ENCODE peak calls at places on chromosomes 16 and 17, in five cellular contexts. S is cardiac fibroblast, J is AG09309, P is GM23338, K is thyroid gland. F is an unnamed sample.

GRCh38 chr17:4229627-4230026 is 34.2 kb downstream of the ANKFY1 start:
- DNase-seq in S (peak; percentile 77), J (peak; percentile 29), P (no peak), K (peak; percentile 39), F (no peak)

GRCh38 chr17:38559025-38559879 is 46.5 kb downstream of the SRCIN1 start:
- DNase-seq in S (peak; percentile 73), J (no peak), P (peak; percentile 97), K (peak; percentile 92), F (peak; percentile 97)

GRCh38 chr17:45428050-45428953 is 4.4 kb downstream of the ARHGAP27 start:
- DNase-seq in S (peak; percentile 68), J (no peak), P (peak; percentile 85), K (peak; percentile 80), F (peak; percentile 88)

GRCh38 chr17:1467258-1467657 is 11.2 kb upstream of the CRK start:
- DNase-seq in S (no peak), J (no peak), P (no peak), K (no peak), F (no peak)

GRCh38 chr16:22213801-22214200 is 7.7 kb downstream of the EEF2K start:
- DNase-seq in S (no peak), J (no peak), P (no peak), K (no peak), F (no peak)

GRCh38 chr17:57954421-57955182 is 610 bp downstream of the CUEDC1 start:
- DNase-seq in S (peak; percentile 69), J (no peak), P (peak; percentile 82), K (peak; percentile 70), F (no peak)

GRCh38 chr16:30956601-30957455 is 726 bp upstream of the SETD1A start:
- DNase-seq in S (peak; percentile 91), J (no peak), P (peak; percentile 93), K (peak; percentile 75), F (peak; percentile 91)

GRCh38 chr17:72599891-72600290 is 479.1 kb downstream of the SOX9 start:
- DNase-seq in S (no peak), J (no peak), P (no peak), K (no peak), F (no peak)

GRCh38 chr17:80857721-80858171 is 133.9 kb upstream of the CHMP6 start:
- DNase-seq in S (no peak), J (no peak), P (no peak), K (no peak), F (no peak)

GRCh38 chr17:80858301-80859003 is 133.2 kb upstream of the CHMP6 start:
- DNase-seq in S (no peak), J (no peak), P (no peak), K (no peak), F (no peak)

GRCh38 chr17:80860703-80861359 is 130.8 kb upstream of the CHMP6 start:
- DNase-seq in S (no peak), J (no peak), P (no peak), K (no peak), F (no peak)

GRCh38 chr17:80860101-80860671 is 131.5 kb upstream of the CHMP6 start:
- DNase-seq in S (no peak), J (no peak), P (no peak), K (no peak), F (no peak)

GRCh38 chr17:80859004-80859941 is 132.4 kb upstream of the CHMP6 start:
- DNase-seq in S (peak; percentile 92), J (peak; percentile 75), P (peak; percentile 44), K (peak; percentile 96), F (no peak)
- TF ChIP-seq CTCF in S (peak; percentile 9), J (peak; percentile 36), P (no peak), K (no peak), F (peak; percentile 3)

DNA sequence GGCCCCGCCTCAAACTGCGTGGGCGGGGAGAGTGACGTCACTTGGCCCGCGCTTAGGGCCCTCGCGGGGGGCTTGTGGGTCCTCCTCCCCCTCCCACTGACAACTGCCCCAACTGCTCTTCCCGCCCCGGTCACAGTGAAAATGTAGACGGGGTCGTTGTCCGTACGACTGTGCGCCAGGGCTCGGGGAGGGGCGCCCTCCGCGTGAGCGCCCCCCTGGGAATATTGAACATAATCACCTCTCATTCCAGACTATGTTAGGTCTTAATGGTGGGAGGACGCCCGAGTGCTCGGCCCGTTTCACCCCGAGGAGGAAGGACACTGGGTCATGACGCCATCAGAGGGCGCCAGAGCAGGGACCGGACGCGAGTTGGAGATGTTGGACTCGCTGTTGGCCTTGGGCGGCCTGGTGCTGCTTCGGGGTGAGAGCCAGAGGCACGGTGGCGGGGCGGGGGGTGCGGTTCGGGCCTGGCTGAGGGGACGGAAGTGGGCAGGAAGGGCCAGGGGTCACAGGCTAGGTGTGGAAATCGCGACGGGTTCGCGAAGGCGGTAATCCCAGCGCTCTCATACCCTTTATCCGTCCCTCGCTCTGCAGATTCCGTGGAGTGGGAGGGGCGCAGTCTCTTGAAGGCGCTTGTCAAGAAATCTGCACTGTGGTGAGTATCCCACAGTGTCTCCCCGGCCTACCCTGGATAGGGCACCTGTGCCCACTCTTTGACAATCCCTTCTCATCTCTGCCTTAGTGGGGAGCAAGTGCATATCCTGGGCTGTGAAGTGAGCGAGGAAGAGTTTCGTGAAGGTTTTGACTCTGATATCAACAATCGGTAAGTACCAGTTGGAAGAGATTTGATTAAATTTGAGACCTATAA is at the start of gene ELP5:
- DNase-seq in S (peak; percentile 96), J (peak; percentile 75), P (peak; percentile 97), K (peak; percentile 95), F (peak; percentile 91)
- TF ChIP-seq CTCF in S (no peak), J (peak; percentile 29), P (peak; percentile 7), K (peak; percentile 14), F (peak; percentile 16)

GRCh38 chr17:76368545-76368944 is 14.8 kb upstream of the PRPSAP1 start:
- DNase-seq in S (no peak), J (no peak), P (peak; percentile 34), K (no peak), F (no peak)

GRCh38 chr17:76371656-76372628 is 12.5 kb upstream of the SPHK1 start:
- DNase-seq in S (peak; percentile 94), J (peak; percentile 92), P (no peak), K (no peak), F (no peak)

GRCh38 chr17:76367647-76368046 is 13.9 kb upstream of the PRPSAP1 start:
- DNase-seq in S (no peak), J (no peak), P (no peak), K (no peak), F (no peak)

GRCh38 chr17:76369804-76370203 is 14.6 kb upstream of the SPHK1 start:
- DNase-seq in S (no peak), J (no peak), P (no peak), K (no peak), F (no peak)

GRCh38 chr17:76370261-76370993 is 14.0 kb upstream of the SPHK1 start:
- DNase-seq in S (peak; percentile 92), J (peak; percentile 92), P (peak; percentile 62), K (peak; percentile 34), F (no peak)
- TF ChIP-seq CTCF in S (peak; percentile 48), J (peak; percentile 71), P (peak; percentile 73), K (peak; percentile 15), F (no peak)

GRCh38 chr16:67445913-67446907 is 15.3 kb downstream of the HSD11B2 start:
- DNase-seq in S (peak; percentile 75), J (no peak), P (no peak), K (no peak), F (no peak)
- TF ChIP-seq CTCF in S (no peak), J (no peak), P (no peak), K (no peak), F (no peak)

DNA sequence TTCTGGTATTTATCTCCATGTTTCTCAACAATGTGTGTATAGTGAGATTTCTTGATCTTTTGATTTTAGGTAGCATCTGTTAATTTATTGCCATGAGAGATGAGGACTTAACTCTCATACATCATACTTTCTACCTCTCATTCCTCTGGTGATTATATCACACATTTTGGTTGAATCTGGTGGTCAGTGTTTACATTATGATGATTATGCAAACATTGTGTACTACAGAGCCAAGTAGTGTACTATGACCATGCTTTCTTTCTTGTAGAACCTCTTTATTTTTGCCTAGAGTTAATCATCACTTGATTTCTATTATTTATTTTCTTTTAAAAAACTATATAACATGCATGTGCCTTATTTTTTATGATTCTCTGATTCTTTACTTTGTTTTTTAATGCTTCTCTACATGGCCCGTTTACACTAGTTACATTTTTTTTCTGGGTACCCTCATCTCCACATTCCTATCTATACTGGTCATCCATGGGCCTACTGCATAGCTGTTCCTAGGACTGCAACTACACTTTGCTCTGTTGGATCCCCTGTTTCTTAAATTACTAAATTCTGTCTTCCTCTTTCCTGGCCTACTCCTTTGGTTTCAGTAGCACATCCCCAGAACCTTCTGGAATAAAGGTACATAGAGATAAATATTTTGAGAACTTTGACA is 63.0 kb upstream of the LRRC37A3 start:
- DNase-seq in S (no peak), J (no peak), P (no peak), K (no peak), F (no peak)
- TF ChIP-seq CTCF in S (no peak), J (no peak), P (no peak), K (no peak), F (no peak)